ENCODE peak calls at places on chromosome 22, in ten cellular contexts. A is uterus, V is heart left ventricle, Q is OCI-LY7, D is mammary epithelial cell, X is endothelial cell, J is esophagus muscularis mucosa, N is progenitor cell of endocrine pancreas, P is spleen, K is PC-3. R is an unnamed sample.

GRCh38 chr22:23856721-23857605 is 712 bp upstream of the SLC2A11 start:
- DNase-seq in V (peak; percentile 61), D (peak; percentile 41), K (no peak), X (peak; percentile 41), J (no peak), Q (peak; percentile 47), A (no peak), N (peak; percentile 41), P (peak; percentile 88), R (peak; percentile 78)

GRCh38 chr22:22935056-22935545 is 47.5 kb downstream of the IGLL5 start:
- DNase-seq in J (no peak), V (no peak), Q (no peak), K (no peak), N (no peak), P (no peak), D (no peak), X (no peak), A (no peak), R (no peak)

GRCh38 chr22:30830907-30831306 is 136.2 kb downstream of the OSBP2 start:
- DNase-seq in Q (no peak), J (no peak), K (peak; percentile 95), P (no peak), D (peak; percentile 97), N (no peak), A (no peak), X (no peak), V (peak; percentile 30), R (no peak)

GRCh38 chr22:23533771-23534191 is 46.3 kb downstream of the IGLL1 start:
- DNase-seq in K (no peak), V (peak; percentile 23), Q (no peak), D (no peak), P (peak; percentile 54), N (no peak), X (no peak), A (no peak), J (no peak), R (no peak)

GRCh38 chr22:49779853-49780271 is 47.8 kb downstream of the BRD1 start:
- DNase-seq in D (no peak), N (no peak), V (peak; percentile 66), P (no peak), X (no peak), K (no peak), J (no peak), Q (no peak), A (no peak), R (no peak)

GRCh38 chr22:43476341-43476740 is 64.5 kb downstream of the MPPED1 start:
- DNase-seq in A (no peak), Q (no peak), P (peak; percentile 23), N (no peak), D (no peak), J (no peak), V (no peak), X (no peak), K (no peak), R (peak; percentile 44)

GRCh38 chr22:49326558-49326957 is 501.1 kb downstream of the BRD1 start:
- DNase-seq in Q (no peak), X (no peak), J (no peak), N (no peak), P (peak; percentile 21), K (no peak), A (no peak), V (no peak), D (no peak), R (no peak)

GRCh38 chr22:31838917-31839316 is 85.1 kb downstream of the DEPDC5 start:
- DNase-seq in A (no peak), N (no peak), V (no peak), X (no peak), D (peak; percentile 72), J (no peak), P (no peak), K (peak; percentile 30), Q (no peak), R (no peak)

GRCh38 chr22:25068701-25069100 is 116.2 kb downstream of the KIAA1671 start:
- DNase-seq in J (no peak), N (no peak), P (peak; percentile 78), V (no peak), K (no peak), X (no peak), A (no peak), D (no peak), Q (no peak), R (peak; percentile 56)

GRCh38 chr22:32352681-32353080 is 5.0 kb upstream of the RFPL3 start:
- DNase-seq in V (no peak), Q (no peak), D (no peak), K (no peak), J (no peak), N (no peak), P (no peak), A (no peak), X (no peak), R (no peak)

GRCh38 chr22:46994265-46994664 is 231.8 kb downstream of the TBC1D22A start:
- DNase-seq in N (no peak), J (no peak), V (no peak), Q (no peak), P (no peak), K (no peak), A (no peak), D (no peak), X (no peak), R (no peak)

GRCh38 chr22:46991666-46992065 is 229.2 kb downstream of the TBC1D22A start:
- DNase-seq in X (no peak), J (no peak), D (no peak), N (no peak), A (no peak), V (no peak), Q (no peak), P (no peak), K (no peak), R (no peak)

GRCh38 chr22:46993626-46994025 is 231.2 kb downstream of the TBC1D22A start:
- DNase-seq in N (no peak), A (no peak), P (no peak), V (no peak), D (no peak), Q (no peak), X (no peak), J (no peak), K (no peak), R (peak; percentile 27)

GRCh38 chr22:46992121-46992731 is 229.8 kb downstream of the TBC1D22A start:
- DNase-seq in D (no peak), Q (no peak), V (no peak), X (no peak), K (no peak), N (no peak), A (no peak), J (no peak), P (no peak), R (no peak)

GRCh38 chr22:46990937-46991520 is 228.6 kb downstream of the TBC1D22A start:
- DNase-seq in N (no peak), Q (no peak), J (no peak), V (no peak), X (no peak), P (no peak), K (no peak), A (no peak), D (no peak), R (no peak)
- TF ChIP-seq CTCF in N (no peak), Q (no peak), J (no peak), V (no peak), X (no peak), P (no peak), K (no peak), A (no peak), D (no peak), R (no peak)

GRCh38 chr22:39239561-39240423 is 5.0 kb downstream of the PDGFB start:
- DNase-seq in X (no peak), N (no peak), Q (no peak), V (peak; percentile 40), K (peak; percentile 80), D (peak; percentile 81), A (no peak), P (no peak), J (no peak), R (no peak)
- TF ChIP-seq CTCF in X (no peak), N (no peak), Q (no peak), V (no peak), K (no peak), D (no peak), A (no peak), P (no peak), J (no peak), R (no peak)

GRCh38 chr22:38298312-38299000 is 18.8 kb downstream of the CSNK1E start:
- DNase-seq in A (no peak), X (no peak), P (peak; percentile 74), K (peak; percentile 99), N (peak; percentile 28), V (no peak), D (peak; percentile 100), Q (peak; percentile 53), J (no peak), R (peak; percentile 45)
- TF ChIP-seq CTCF in A (no peak), X (peak; percentile 51), P (no peak), K (peak; percentile 65), N (peak; percentile 50), V (peak; percentile 38), D (peak; percentile 59), Q (peak; percentile 77), J (no peak), R (peak; percentile 90)

GRCh38 chr22:36546092-36546804 is 17.3 kb upstream of the EIF3D start:
- DNase-seq in P (no peak), Q (peak; percentile 67), X (peak; percentile 66), V (peak; percentile 39), N (peak; percentile 27), D (no peak), J (no peak), A (no peak), K (peak; percentile 67), R (peak; percentile 75)
- TF ChIP-seq CTCF in P (peak; percentile 9), Q (peak; percentile 80), X (peak; percentile 63), V (peak; percentile 59), N (peak; percentile 71), D (peak; percentile 64), J (peak; percentile 30), A (peak; percentile 15), K (peak; percentile 51), R (peak; percentile 76)

DNA sequence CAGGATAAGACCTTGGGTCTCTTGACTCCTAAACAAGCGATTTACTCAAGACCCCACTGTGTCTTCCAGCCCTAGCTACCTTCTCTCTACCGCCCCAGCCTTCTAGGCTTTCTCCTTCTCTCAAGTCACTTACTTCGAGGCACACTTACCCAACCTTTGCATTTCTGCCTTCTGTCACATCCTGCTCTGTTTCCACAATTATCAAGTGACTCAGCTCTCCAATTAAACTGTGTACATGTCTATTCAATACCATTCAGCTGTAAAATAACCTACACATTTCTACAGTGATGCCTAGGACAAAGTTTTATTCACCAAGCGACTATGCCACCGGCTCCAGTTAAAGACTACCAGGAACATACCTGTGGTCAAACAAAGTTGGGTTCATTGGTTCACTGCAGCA is 69.0 kb downstream of the LARGE1 start:
- DNase-seq in D (peak; percentile 31), J (no peak), P (no peak), V (no peak), K (peak; percentile 7), N (no peak), A (no peak), X (no peak), Q (peak; percentile 43), R (no peak)
- TF ChIP-seq CTCF in D (no peak), J (no peak), P (no peak), V (no peak), K (no peak), N (no peak), A (no peak), X (no peak), Q (no peak), R (no peak)

R was measured in WERI-Rb-1.